ENCODE peak calls at places on chromosomes 1 and 21, in four cellular contexts. D, W, Y and S are unnamed samples.

GRCh38 chr1:109151146-109151545 is 37.2 kb downstream of the ELAPOR1 start:
- DNase-seq in Y (no peak), W (peak; percentile 52), D (peak; percentile 49), S (peak; percentile 49)

GRCh38 chr21:36550761-36551160 is 70.8 kb upstream of the CLDN14 start:
- DNase-seq in Y (no peak), W (no peak), D (peak; percentile 33), S (no peak)

GRCh38 chr1:94011709-94012590 is 102.7 kb upstream of the GCLM start:
- DNase-seq in D (no peak), W (no peak), Y (no peak), S (peak; percentile 32)

GRCh38 chr1:155648207-155649147 is 38.5 kb downstream of the MSTO1 start:
- DNase-seq in D (no peak), Y (no peak), W (no peak), S (peak; percentile 83)

GRCh38 chr1:98704474-98704873 is 43.0 kb downstream of the SNX7 start:
- DNase-seq in Y (no peak), W (no peak), D (no peak), S (no peak)

GRCh38 chr1:204882479-204882878 is 11.8 kb downstream of the NFASC start:
- DNase-seq in Y (no peak), D (no peak), W (no peak), S (peak; percentile 24)

GRCh38 chr1:116256875-116257823 is 115.9 kb upstream of the ATP1A1 start:
- DNase-seq in W (no peak), Y (peak; percentile 9), D (no peak), S (no peak)

GRCh38 chr1:37265786-37266667 is 208.4 kb upstream of the ZC3H12A start:
- DNase-seq in Y (no peak), W (no peak), D (no peak), S (no peak)

GRCh38 chr1:111733183-111733995 is 5.8 kb downstream of the INKA2 start:
- DNase-seq in D (peak; percentile 29), W (peak; percentile 48), Y (no peak), S (peak; percentile 92)

GRCh38 chr21:43808832-43809251 is 19.5 kb downstream of the RRP1 start:
- DNase-seq in W (no peak), Y (no peak), D (no peak), S (no peak)

GRCh38 chr21:43810505-43811261 is 21.3 kb downstream of the RRP1 start:
- DNase-seq in W (peak; percentile 92), D (peak; percentile 100), Y (peak; percentile 51), S (peak; percentile 75)

GRCh38 chr21:43811262-43812105 is 22.1 kb downstream of the RRP1 start:
- DNase-seq in D (no peak), Y (no peak), W (no peak), S (no peak)

GRCh38 chr21:43809346-43809799 is 20.0 kb downstream of the RRP1 start:
- DNase-seq in W (no peak), Y (no peak), D (no peak), S (no peak)

DNA sequence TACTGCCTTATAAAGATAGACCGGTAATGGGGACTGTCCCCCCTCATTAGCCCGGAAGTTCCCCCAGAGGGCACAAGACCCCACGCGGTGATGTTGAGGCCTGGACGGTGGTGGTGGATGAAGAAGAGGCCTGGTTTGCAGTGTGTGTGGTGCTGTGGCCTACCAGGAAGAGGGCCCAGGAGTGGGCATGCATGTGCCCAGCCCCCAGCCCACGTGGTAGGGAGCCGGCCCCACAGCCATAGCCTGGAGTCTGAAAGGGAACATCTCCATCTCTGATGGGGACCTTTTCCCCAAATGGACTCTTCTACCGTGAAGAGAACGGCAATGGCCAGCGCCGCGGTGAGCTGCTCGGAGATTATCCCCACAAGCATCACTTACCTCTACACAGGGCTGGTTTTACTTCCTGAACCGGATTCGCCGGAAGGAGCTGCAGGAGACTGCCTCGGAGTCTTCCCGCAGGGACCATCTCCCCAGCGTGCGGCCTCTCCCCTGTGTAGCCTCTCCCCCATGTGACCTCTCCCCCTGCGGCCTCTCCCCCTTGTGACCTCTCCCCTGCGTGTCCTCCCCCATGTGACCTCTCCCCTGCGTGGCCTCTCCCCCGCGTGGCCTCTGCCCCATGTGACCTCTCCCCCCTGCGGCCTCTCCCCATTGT is 20.6 kb downstream of the RRP1 start:
- DNase-seq in D (no peak), Y (no peak), W (no peak), S (no peak)
- H3K4me1 ChIP-seq in D (peaks cover 12% of the 10 kb centered on the region), Y (peaks cover 48% of the 10 kb centered on the region), W (peaks cover 90% of the 10 kb centered on the region), S (peaks cover 40% of the 10 kb centered on the region)

GRCh38 chr1:41955461-41956159 is 36.9 kb upstream of the HIVEP3 start:
- DNase-seq in Y (peak; percentile 87), D (no peak), W (no peak), S (no peak)

GRCh38 chr1:41954533-41954944 is 35.8 kb upstream of the HIVEP3 start:
- DNase-seq in W (no peak), Y (no peak), D (no peak), S (no peak)

GRCh38 chr1:41953291-41953690 is 34.6 kb upstream of the HIVEP3 start:
- DNase-seq in W (no peak), Y (no peak), D (no peak), S (no peak)

GRCh38 chr1:41957568-41957967 is 38.8 kb upstream of the HIVEP3 start:
- DNase-seq in D (no peak), Y (no peak), W (no peak), S (no peak)

GRCh38 chr1:41958015-41958673 is 39.4 kb upstream of the HIVEP3 start:
- DNase-seq in Y (no peak), D (no peak), W (no peak), S (no peak)
- TF ChIP-seq BRCA1 in Y (no peak), D (no peak), W (no peak), S (no peak)

DNA sequence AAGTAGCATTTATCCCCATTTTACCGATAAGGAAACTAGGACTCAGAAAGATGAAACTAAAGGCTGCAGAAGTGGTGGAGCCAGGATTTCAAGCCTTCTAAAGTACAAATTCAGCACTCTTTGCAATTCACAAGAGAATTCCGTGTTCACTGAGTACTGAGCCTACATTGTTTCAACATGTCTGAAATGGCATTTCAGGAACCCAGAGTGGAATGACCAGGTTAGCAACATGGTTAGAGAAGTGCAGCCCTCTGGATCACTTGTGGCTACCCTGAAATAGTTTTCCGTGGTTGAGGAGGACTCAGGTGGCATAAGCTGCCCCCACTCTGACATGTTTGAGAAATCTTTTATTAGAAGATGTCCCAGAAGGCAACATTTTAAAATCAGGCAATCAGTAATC is 6.6 kb downstream of the MYCL start:
- DNase-seq in Y (no peak), W (no peak), D (no peak), S (no peak)
- H3K4me1 ChIP-seq in Y (peaks cover 14% of the 10 kb centered on the region), W (peaks cover 32% of the 10 kb centered on the region), D (peaks cover 38% of the 10 kb centered on the region), S (peaks cover 60% of the 10 kb centered on the region)

GRCh38 chr21:9741343-9741742 is 780.0 kb upstream of the TPTE start:
- DNase-seq in W (no peak), D (no peak), Y (no peak), S (no peak)
- TF ChIP-seq BRCA1 in W (no peak), D (no peak), Y (no peak), S (no peak)

GRCh38 chr1:157103283-157103682 is 3.7 kb upstream of the ETV3L start:
- DNase-seq in W (no peak), D (no peak), Y (no peak), S (no peak)
- H3K4me1 ChIP-seq in W (peaks cover 10% of the 10 kb centered on the region), D (peaks cover 10% of the 10 kb centered on the region), Y (peaks cover 24% of the 10 kb centered on the region), S (no peaks in the 10 kb centered on the region)